ENCODE peak calls at places on chromosomes 7 and 10, in five cellular contexts. V is GM12865, U is NCI-H2171 treated with DMSO at 0.1 percent for 48 hours, B is amygdala, A is GM19239. Y is an unnamed sample.

GRCh38 chr7:70313251-70313650 is 715.0 kb downstream of the AUTS2 start:
- DNase-seq in V (no peak), U (no peak), B (no peak), A (no peak), Y (no peak)

GRCh38 chr10:12346707-12347106 is 2.6 kb upstream of the CAMK1D start:
- DNase-seq in V (no peak), U (no peak), B (no peak), A (no peak), Y (no peak)

GRCh38 chr10:15742831-15743230 is 23.1 kb upstream of the ITGA8 start:
- DNase-seq in V (no peak), U (no peak), B (no peak), A (no peak), Y (no peak)

GRCh38 chr7:76424413-76425111 is at the start of gene ZP3:
- DNase-seq in V (peak), U (peak), B (no peak), A (no peak), Y (no peak)

GRCh38 chr7:156841497-156841896 is 51.5 kb downstream of the LMBR1 start:
- DNase-seq in V (no peak), U (no peak), B (no peak), A (no peak), Y (no peak)

GRCh38 chr10:77351386-77351785 is 286.2 kb downstream of the KCNMA1 start:
- DNase-seq in V (no peak), U (no peak), B (no peak), A (no peak), Y (no peak)

GRCh38 chr10:86569335-86569734 is 47.7 kb upstream of the WAPL start:
- DNase-seq in V (no peak), U (no peak), B (no peak), A (no peak), Y (no peak)

GRCh38 chr7:68984331-68984730 is 613.9 kb upstream of the AUTS2 start:
- DNase-seq in V (no peak), U (no peak), B (no peak), A (no peak), Y (no peak)

GRCh38 chr7:150378115-150378852 is 846 bp upstream of the ZNF775 start:
- DNase-seq in V (peak), U (peak), B (peak), A (no peak), Y (no peak)

GRCh38 chr7:132009778-132010177 is 453.4 kb upstream of the PODXL start:
- DNase-seq in V (no peak), U (peak), B (no peak), A (no peak), Y (no peak)

GRCh38 chr10:21184216-21184615 is 287.1 kb upstream of the NEBL start:
- DNase-seq in V (no peak), U (peak), B (no peak), A (no peak), Y (no peak)

GRCh38 chr10:74593470-74593869 is 232.9 kb upstream of the KAT6B start:
- DNase-seq in V (no peak), U (no peak), B (no peak), A (no peak), Y (no peak)

GRCh38 chr10:30111340-30111980 is 52.1 kb upstream of the JCAD start:
- DNase-seq in V (no peak), U (no peak), B (no peak), A (no peak), Y (no peak)

GRCh38 chr7:151456782-151457181 is 16.8 kb upstream of the CRYGN start:
- DNase-seq in V (no peak), U (no peak), B (no peak), A (no peak), Y (no peak)

GRCh38 chr7:27162930-27163775 is 2.2 kb downstream of the HOXA9 start:
- DNase-seq in V (no peak), U (no peak), B (no peak), A (no peak), Y (no peak)

GRCh38 chr7:139439375-139439774 is 44.1 kb downstream of the KLRG2 start:
- DNase-seq in V (no peak), U (no peak), B (no peak), A (no peak), Y (no peak)

GRCh38 chr7:35039343-35039742 is 2.1 kb upstream of the DPY19L1 start:
- DNase-seq in V (no peak), U (no peak), B (no peak), A (no peak), Y (no peak)

GRCh38 chr10:80148166-80148805 is 15.8 kb downstream of the PLAC9 start:
- DNase-seq in V (no peak), U (no peak), B (no peak), A (no peak), Y (no peak)

GRCh38 chr10:93461124-93461806 is 20.9 kb downstream of the MYOF start:
- DNase-seq in V (no peak), U (no peak), B (no peak), A (no peak), Y (no peak)

GRCh38 chr7:2527505-2528464 is 8.2 kb downstream of the LFNG start:
- DNase-seq in V (no peak), U (no peak), B (no peak), A (no peak), Y (no peak)

GRCh38 chr10:123643315-123643714 is 22.8 kb upstream of the GPR26 start:
- DNase-seq in V (no peak), U (peak), B (no peak), A (no peak), Y (no peak)

GRCh38 chr7:2785071-2785500 is 59.0 kb downstream of the GNA12 start:
- DNase-seq in V (peak), U (no peak), B (no peak), A (no peak), Y (no peak)

GRCh38 chr7:20064974-20065862 is 152.0 kb downstream of the MACC1 start:
- DNase-seq in V (peak), U (no peak), B (no peak), A (peak), Y (peak)

GRCh38 chr7:75033826-75034225 is 39.8 kb downstream of the RCC1L start:
- DNase-seq in V (no peak), U (no peak), B (no peak), A (no peak), Y (no peak)

GRCh38 chr10:29395409-29395808 is 106.5 kb downstream of the LYZL1 start:
- DNase-seq in V (no peak), U (no peak), B (no peak), A (no peak), Y (no peak)

GRCh38 chr10:11921800-11922387 is 98.7 kb downstream of the PROSER2 start:
- DNase-seq in V (no peak), U (no peak), B (no peak), A (no peak), Y (no peak)